ENCODE peak calls at places on chromosomes 4 and X, in six cellular contexts. One of them, this sample, is unnamed. For H3K4me1, the result is how much of the 10 kb centered on the place peaks cover.

GRCh38 chr4:178275671-178276360 is 833.6 kb upstream of the AGA start:
- DNase-seq in spleen: no peak
- DNase-seq in endothelial cell of umbilical vein: no peak
- DNase-seq in body of pancreas: no peak
- DNase-seq in transverse colon: no peak
- DNase-seq in uterus: no peak
- DNase-seq in this sample: no peak

GRCh38 chr4:185865901-185866328 is 53.9 kb upstream of the SORBS2 start:
- DNase-seq in endothelial cell of umbilical vein: no peak
- DNase-seq in spleen: no peak
- DNase-seq in body of pancreas: peak
- DNase-seq in transverse colon: peak
- DNase-seq in uterus: no peak
- DNase-seq in this sample: peak

GRCh38 chr4:150368667-150369066 is 213.3 kb upstream of the MAB21L2 start:
- DNase-seq in endothelial cell of umbilical vein: no peak
- DNase-seq in spleen: no peak
- DNase-seq in uterus: no peak
- DNase-seq in body of pancreas: no peak
- DNase-seq in transverse colon: no peak
- DNase-seq in this sample: no peak

GRCh38 chrX:22748093-22748999 is 251.4 kb upstream of the DDX53 start:
- DNase-seq in body of pancreas: peak
- DNase-seq in transverse colon: peak
- DNase-seq in uterus: peak
- DNase-seq in endothelial cell of umbilical vein: peak
- DNase-seq in spleen: no peak
- DNase-seq in this sample: no peak

GRCh38 chr4:65954416-65954815 is 284.1 kb upstream of the EPHA5 start:
- DNase-seq in body of pancreas: no peak
- DNase-seq in spleen: no peak
- DNase-seq in uterus: no peak
- DNase-seq in transverse colon: no peak
- DNase-seq in endothelial cell of umbilical vein: no peak
- DNase-seq in this sample: no peak

GRCh38 chr4:180669637-180670036 is 1573.6 kb upstream of the TENM3 start:
- DNase-seq in body of pancreas: no peak
- DNase-seq in transverse colon: no peak
- DNase-seq in endothelial cell of umbilical vein: no peak
- DNase-seq in spleen: no peak
- DNase-seq in uterus: no peak
- DNase-seq in this sample: no peak

GRCh38 chrX:153722704-153723350 is 1.4 kb downstream of the BCAP31 start:
- DNase-seq in transverse colon: peak
- DNase-seq in spleen: peak
- DNase-seq in endothelial cell of umbilical vein: peak
- DNase-seq in uterus: no peak
- DNase-seq in body of pancreas: peak
- DNase-seq in this sample: no peak

GRCh38 chrX:78092296-78092695 is 11.8 kb upstream of the PGK1 start:
- DNase-seq in spleen: no peak
- DNase-seq in transverse colon: no peak
- DNase-seq in uterus: no peak
- DNase-seq in body of pancreas: no peak
- DNase-seq in endothelial cell of umbilical vein: peak
- DNase-seq in this sample: no peak

GRCh38 chrX:53280703-53281320 is 572 bp downstream of the IQSEC2 start:
- DNase-seq in spleen: no peak
- DNase-seq in uterus: peak
- DNase-seq in endothelial cell of umbilical vein: peak
- DNase-seq in body of pancreas: no peak
- DNase-seq in transverse colon: peak
- DNase-seq in this sample: peak

GRCh38 chr4:153781717-153782416 is 7.0 kb downstream of the SFRP2 start:
- DNase-seq in uterus: no peak
- DNase-seq in endothelial cell of umbilical vein: no peak
- DNase-seq in body of pancreas: no peak
- DNase-seq in spleen: no peak
- DNase-seq in transverse colon: no peak
- DNase-seq in this sample: no peak

GRCh38 chrX:133726211-133726630 is 259.2 kb downstream of the GPC3 start:
- DNase-seq in spleen: no peak
- DNase-seq in body of pancreas: no peak
- DNase-seq in endothelial cell of umbilical vein: peak
- DNase-seq in uterus: no peak
- DNase-seq in transverse colon: no peak
- DNase-seq in this sample: no peak

GRCh38 chrX:28582494-28582893 is 4.8 kb upstream of the IL1RAPL1 start:
- DNase-seq in endothelial cell of umbilical vein: no peak
- DNase-seq in spleen: no peak
- DNase-seq in uterus: no peak
- DNase-seq in body of pancreas: no peak
- DNase-seq in transverse colon: no peak
- DNase-seq in this sample: no peak

GRCh38 chr4:56728512-56728911 is 47.4 kb upstream of the HOPX start:
- DNase-seq in spleen: no peak
- DNase-seq in transverse colon: peak
- DNase-seq in endothelial cell of umbilical vein: peak
- DNase-seq in body of pancreas: no peak
- DNase-seq in uterus: peak
- DNase-seq in this sample: peak

GRCh38 chrX:17000751-17001150 is 54.3 kb downstream of the REPS2 start:
- DNase-seq in body of pancreas: no peak
- DNase-seq in spleen: no peak
- DNase-seq in endothelial cell of umbilical vein: no peak
- DNase-seq in uterus: no peak
- DNase-seq in transverse colon: no peak
- DNase-seq in this sample: no peak

GRCh38 chr4:151316645-151317044 is 8.8 kb downstream of the SH3D19 start:
- DNase-seq in spleen: no peak
- DNase-seq in uterus: no peak
- DNase-seq in body of pancreas: no peak
- DNase-seq in transverse colon: peak
- DNase-seq in endothelial cell of umbilical vein: no peak
- DNase-seq in this sample: no peak

GRCh38 chrX:139691493-139691842 is 16.5 kb downstream of the MCF2 start:
- DNase-seq in endothelial cell of umbilical vein: no peak
- DNase-seq in body of pancreas: no peak
- DNase-seq in transverse colon: no peak
- DNase-seq in spleen: peak
- DNase-seq in uterus: no peak
- DNase-seq in this sample: no peak

GRCh38 chr4:120568736-120569135 is 353.8 kb downstream of the PRDM5 start:
- DNase-seq in uterus: no peak
- DNase-seq in body of pancreas: no peak
- DNase-seq in endothelial cell of umbilical vein: no peak
- DNase-seq in spleen: no peak
- DNase-seq in transverse colon: no peak
- DNase-seq in this sample: no peak

GRCh38 chr4:140014284-140014683 is 139.7 kb downstream of the MAML3 start:
- DNase-seq in transverse colon: no peak
- DNase-seq in uterus: no peak
- DNase-seq in body of pancreas: no peak
- DNase-seq in spleen: no peak
- DNase-seq in endothelial cell of umbilical vein: no peak
- DNase-seq in this sample: no peak

GRCh38 chrX:111634823-111635410 is 46.1 kb upstream of the ALG13 start:
- DNase-seq in spleen: no peak
- DNase-seq in transverse colon: no peak
- DNase-seq in uterus: no peak
- DNase-seq in endothelial cell of umbilical vein: no peak
- DNase-seq in body of pancreas: no peak
- DNase-seq in this sample: no peak

GRCh38 chr4:54587516-54587915 is 70.2 kb upstream of the KIT start:
- DNase-seq in spleen: no peak
- DNase-seq in endothelial cell of umbilical vein: no peak
- DNase-seq in uterus: no peak
- DNase-seq in body of pancreas: no peak
- DNase-seq in transverse colon: no peak
- DNase-seq in this sample: no peak

GRCh38 chr4:54586343-54586953 is 71.3 kb upstream of the KIT start:
- DNase-seq in transverse colon: peak
- DNase-seq in spleen: no peak
- DNase-seq in body of pancreas: no peak
- DNase-seq in endothelial cell of umbilical vein: no peak
- DNase-seq in uterus: no peak
- DNase-seq in this sample: no peak

GRCh38 chr4:54587107-54587506 is 70.7 kb upstream of the KIT start:
- DNase-seq in body of pancreas: no peak
- DNase-seq in endothelial cell of umbilical vein: no peak
- DNase-seq in transverse colon: no peak
- DNase-seq in spleen: no peak
- DNase-seq in uterus: no peak
- DNase-seq in this sample: no peak

GRCh38 chr4:54588404-54588803 is 69.4 kb upstream of the KIT start:
- DNase-seq in endothelial cell of umbilical vein: no peak
- DNase-seq in spleen: no peak
- DNase-seq in transverse colon: no peak
- DNase-seq in uterus: no peak
- DNase-seq in body of pancreas: no peak
- DNase-seq in this sample: no peak

GRCh38 chr4:54585321-54586000 is 72.3 kb upstream of the KIT start:
- DNase-seq in transverse colon: no peak
- DNase-seq in body of pancreas: no peak
- DNase-seq in uterus: no peak
- DNase-seq in spleen: no peak
- DNase-seq in endothelial cell of umbilical vein: no peak
- DNase-seq in this sample: no peak
- TF ChIP-seq POLR2A in transverse colon: no peak
- TF ChIP-seq POLR2A in body of pancreas: no peak
- TF ChIP-seq POLR2A in uterus: no peak
- TF ChIP-seq POLR2A in spleen: no peak
- TF ChIP-seq POLR2A in endothelial cell of umbilical vein: no peak
- TF ChIP-seq POLR2A in this sample: no peak

GRCh38 chr4:38923746-38924145 is 56.1 kb downstream of the FAM114A1 start:
- DNase-seq in transverse colon: no peak
- DNase-seq in endothelial cell of umbilical vein: no peak
- DNase-seq in spleen: no peak
- DNase-seq in body of pancreas: no peak
- DNase-seq in uterus: no peak
- DNase-seq in this sample: no peak

GRCh38 chr4:38926917-38927316 is 59.3 kb downstream of the FAM114A1 start:
- DNase-seq in uterus: no peak
- DNase-seq in transverse colon: no peak
- DNase-seq in endothelial cell of umbilical vein: no peak
- DNase-seq in spleen: no peak
- DNase-seq in body of pancreas: no peak
- DNase-seq in this sample: no peak

GRCh38 chr4:38924266-38924827 is 56.7 kb downstream of the FAM114A1 start:
- DNase-seq in body of pancreas: no peak
- DNase-seq in transverse colon: no peak
- DNase-seq in endothelial cell of umbilical vein: no peak
- DNase-seq in spleen: no peak
- DNase-seq in uterus: no peak
- DNase-seq in this sample: no peak

GRCh38 chr4:38928886-38929285 is 61.3 kb downstream of the FAM114A1 start:
- DNase-seq in transverse colon: no peak
- DNase-seq in spleen: no peak
- DNase-seq in uterus: no peak
- DNase-seq in endothelial cell of umbilical vein: no peak
- DNase-seq in body of pancreas: no peak
- DNase-seq in this sample: no peak

DNA sequence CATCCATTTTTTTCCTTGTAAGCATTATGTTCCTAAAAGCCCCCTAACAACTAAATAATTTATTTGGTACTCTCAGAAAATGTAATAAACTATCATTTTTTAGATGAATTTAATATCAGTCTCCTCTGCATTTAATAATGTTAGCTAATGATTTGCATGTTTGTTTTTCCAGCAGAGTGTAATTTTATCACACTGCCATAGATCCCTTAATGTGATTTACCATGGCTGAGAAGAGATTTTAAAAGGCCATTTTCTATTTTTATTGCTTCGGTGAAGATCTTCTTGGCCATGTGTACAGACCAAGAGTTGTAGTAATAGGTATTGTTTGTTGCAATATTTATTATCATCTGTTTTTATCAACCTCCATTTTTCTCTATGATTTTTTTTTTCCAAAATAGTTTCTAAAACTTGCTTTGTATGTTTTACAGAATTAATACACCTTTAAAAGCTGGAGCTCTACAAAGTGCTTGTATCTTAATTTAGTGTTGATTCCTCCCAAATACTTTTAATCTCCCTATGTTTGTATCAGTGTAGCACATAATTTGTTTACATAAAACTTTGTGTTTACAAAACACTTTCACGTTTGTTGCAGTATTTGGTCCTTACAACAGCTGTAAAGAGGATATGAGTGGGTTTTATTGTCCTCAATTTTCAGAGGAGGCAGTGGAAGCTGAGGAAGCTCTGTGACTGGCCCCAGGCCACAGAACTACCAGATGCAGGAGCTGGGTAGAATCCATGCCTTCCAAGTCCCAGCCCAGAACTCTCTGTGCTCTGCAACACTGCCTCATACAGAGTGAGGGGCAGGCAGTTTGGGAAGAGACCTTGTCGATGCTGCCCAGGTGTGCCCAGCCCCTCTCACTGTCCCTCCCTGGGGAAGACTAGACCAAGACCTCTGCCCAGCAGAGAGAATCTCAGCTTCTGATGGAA is 58.1 kb downstream of the FAM114A1 start:
- DNase-seq in spleen: no peak
- DNase-seq in body of pancreas: no peak
- DNase-seq in endothelial cell of umbilical vein: no peak
- DNase-seq in uterus: no peak
- DNase-seq in transverse colon: no peak
- DNase-seq in this sample: no peak
- H3K4me1 ChIP-seq in spleen: under half
- H3K4me1 ChIP-seq in body of pancreas: under half
- H3K4me1 ChIP-seq in endothelial cell of umbilical vein: under half
- H3K4me1 ChIP-seq in uterus: under half
- H3K4me1 ChIP-seq in transverse colon: under half
- H3K4me1 ChIP-seq in this sample: under half

GRCh38 chrX:15336023-15336413 is 695 bp upstream of the PIGA start:
- DNase-seq in uterus: no peak
- DNase-seq in spleen: no peak
- DNase-seq in transverse colon: peak
- DNase-seq in endothelial cell of umbilical vein: peak
- DNase-seq in body of pancreas: peak
- DNase-seq in this sample: no peak

GRCh38 chrX:15340867-15341266 is 5.5 kb upstream of the PIGA start:
- DNase-seq in endothelial cell of umbilical vein: no peak
- DNase-seq in uterus: no peak
- DNase-seq in transverse colon: no peak
- DNase-seq in spleen: no peak
- DNase-seq in body of pancreas: no peak
- DNase-seq in this sample: no peak

GRCh38 chrX:15334561-15334960 is 762 bp downstream of the PIGA start:
- DNase-seq in spleen: no peak
- DNase-seq in body of pancreas: peak
- DNase-seq in endothelial cell of umbilical vein: no peak
- DNase-seq in uterus: no peak
- DNase-seq in transverse colon: no peak
- DNase-seq in this sample: no peak

GRCh38 chrX:15335135-15336022 is at the start of gene PIGA:
- DNase-seq in transverse colon: peak
- DNase-seq in uterus: peak
- DNase-seq in body of pancreas: peak
- DNase-seq in endothelial cell of umbilical vein: peak
- DNase-seq in spleen: peak
- DNase-seq in this sample: peak
- TF ChIP-seq POLR2A in transverse colon: peak
- TF ChIP-seq POLR2A in uterus: peak
- TF ChIP-seq POLR2A in body of pancreas: peak
- TF ChIP-seq POLR2A in endothelial cell of umbilical vein: no peak
- TF ChIP-seq POLR2A in spleen: peak
- TF ChIP-seq POLR2A in this sample: peak

GRCh38 chr4:5826437-5827107 is 66.3 kb downstream of the CRMP1 start:
- DNase-seq in endothelial cell of umbilical vein: no peak
- DNase-seq in spleen: peak
- DNase-seq in uterus: no peak
- DNase-seq in transverse colon: no peak
- DNase-seq in body of pancreas: no peak
- DNase-seq in this sample: no peak
- H3K4me1 ChIP-seq in endothelial cell of umbilical vein: under half
- H3K4me1 ChIP-seq in spleen: under half
- H3K4me1 ChIP-seq in uterus: under half
- H3K4me1 ChIP-seq in transverse colon: under half
- H3K4me1 ChIP-seq in body of pancreas: under half
- H3K4me1 ChIP-seq in this sample: under half

This sample was measured in heart left ventricle.